ENCODE peak calls at places on chromosomes 12 and 14, in six cellular contexts. One of them, this sample, is unnamed.

GRCh38 chr14:33555710-33556350 is 395.0 kb downstream of the EGLN3 start:
- DNase-seq in esophagus muscularis mucosa: no peak
- DNase-seq in Karpas-422: no peak
- DNase-seq in lung: no peak
- DNase-seq in left ventricle myocardium inferior: no peak
- DNase-seq in A549: no peak
- DNase-seq in this sample: no peak

GRCh38 chr12:71201136-71201679 is 43.4 kb upstream of the TSPAN8 start:
- DNase-seq in left ventricle myocardium inferior: no peak
- DNase-seq in Karpas-422: no peak
- DNase-seq in A549: no peak
- DNase-seq in lung: no peak
- DNase-seq in esophagus muscularis mucosa: no peak
- DNase-seq in this sample: no peak

GRCh38 chr12:20011200-20011599 is 357.1 kb upstream of the PDE3A start:
- DNase-seq in esophagus muscularis mucosa: no peak
- DNase-seq in left ventricle myocardium inferior: no peak
- DNase-seq in A549: no peak
- DNase-seq in lung: peak
- DNase-seq in Karpas-422: no peak
- DNase-seq in this sample: no peak

GRCh38 chr14:53924754-53925153 is 31.9 kb downstream of the BMP4 start:
- DNase-seq in left ventricle myocardium inferior: no peak
- DNase-seq in Karpas-422: no peak
- DNase-seq in A549: peak
- DNase-seq in esophagus muscularis mucosa: no peak
- DNase-seq in lung: no peak
- DNase-seq in this sample: peak

GRCh38 chr14:54197369-54197768 is 199.4 kb upstream of the CDKN3 start:
- DNase-seq in left ventricle myocardium inferior: no peak
- DNase-seq in lung: no peak
- DNase-seq in A549: no peak
- DNase-seq in Karpas-422: no peak
- DNase-seq in esophagus muscularis mucosa: no peak
- DNase-seq in this sample: no peak

GRCh38 chr12:43917896-43918295 is 82.0 kb downstream of the TMEM117 start:
- DNase-seq in A549: no peak
- DNase-seq in left ventricle myocardium inferior: no peak
- DNase-seq in lung: no peak
- DNase-seq in Karpas-422: no peak
- DNase-seq in esophagus muscularis mucosa: no peak
- DNase-seq in this sample: no peak

GRCh38 chr14:76773188-76773885 is 12.1 kb downstream of the VASH1 start:
- DNase-seq in Karpas-422: no peak
- DNase-seq in A549: peak
- DNase-seq in left ventricle myocardium inferior: peak
- DNase-seq in lung: peak
- DNase-seq in esophagus muscularis mucosa: no peak
- DNase-seq in this sample: peak

GRCh38 chr12:58393152-58393551 is 451.8 kb downstream of the ATP23 start:
- DNase-seq in esophagus muscularis mucosa: no peak
- DNase-seq in A549: no peak
- DNase-seq in lung: no peak
- DNase-seq in Karpas-422: no peak
- DNase-seq in left ventricle myocardium inferior: no peak
- DNase-seq in this sample: no peak

GRCh38 chr14:49769171-49769570 is 1.2 kb downstream of the KLHDC2 start:
- DNase-seq in left ventricle myocardium inferior: no peak
- DNase-seq in Karpas-422: peak
- DNase-seq in esophagus muscularis mucosa: no peak
- DNase-seq in A549: no peak
- DNase-seq in lung: peak
- DNase-seq in this sample: peak

GRCh38 chr12:6367969-6368892 is 7.1 kb downstream of the SCNN1A start:
- DNase-seq in A549: no peak
- DNase-seq in left ventricle myocardium inferior: no peak
- DNase-seq in lung: no peak
- DNase-seq in Karpas-422: peak
- DNase-seq in esophagus muscularis mucosa: no peak
- DNase-seq in this sample: no peak

GRCh38 chr12:92030618-92031017 is 115.0 kb downstream of the BTG1 start:
- DNase-seq in Karpas-422: no peak
- DNase-seq in esophagus muscularis mucosa: no peak
- DNase-seq in lung: peak
- DNase-seq in A549: no peak
- DNase-seq in left ventricle myocardium inferior: no peak
- DNase-seq in this sample: no peak

GRCh38 chr12:83933615-83934014 is 979.0 kb downstream of the SLC6A15 start:
- DNase-seq in lung: no peak
- DNase-seq in Karpas-422: no peak
- DNase-seq in esophagus muscularis mucosa: no peak
- DNase-seq in A549: no peak
- DNase-seq in left ventricle myocardium inferior: no peak
- DNase-seq in this sample: no peak

GRCh38 chr14:25381498-25381897 is 331.6 kb upstream of the STXBP6 start:
- DNase-seq in left ventricle myocardium inferior: no peak
- DNase-seq in A549: no peak
- DNase-seq in lung: no peak
- DNase-seq in Karpas-422: peak
- DNase-seq in esophagus muscularis mucosa: no peak
- DNase-seq in this sample: no peak

GRCh38 chr14:90419200-90419599 is 22.4 kb downstream of the CALM1 start:
- DNase-seq in left ventricle myocardium inferior: peak
- DNase-seq in Karpas-422: no peak
- DNase-seq in esophagus muscularis mucosa: peak
- DNase-seq in A549: peak
- DNase-seq in lung: peak
- DNase-seq in this sample: peak

GRCh38 chr12:132189378-132190011 is 45.2 kb downstream of the NOC4L start:
- DNase-seq in esophagus muscularis mucosa: peak
- DNase-seq in left ventricle myocardium inferior: peak
- DNase-seq in Karpas-422: peak
- DNase-seq in A549: peak
- DNase-seq in lung: peak
- DNase-seq in this sample: peak

DNA sequence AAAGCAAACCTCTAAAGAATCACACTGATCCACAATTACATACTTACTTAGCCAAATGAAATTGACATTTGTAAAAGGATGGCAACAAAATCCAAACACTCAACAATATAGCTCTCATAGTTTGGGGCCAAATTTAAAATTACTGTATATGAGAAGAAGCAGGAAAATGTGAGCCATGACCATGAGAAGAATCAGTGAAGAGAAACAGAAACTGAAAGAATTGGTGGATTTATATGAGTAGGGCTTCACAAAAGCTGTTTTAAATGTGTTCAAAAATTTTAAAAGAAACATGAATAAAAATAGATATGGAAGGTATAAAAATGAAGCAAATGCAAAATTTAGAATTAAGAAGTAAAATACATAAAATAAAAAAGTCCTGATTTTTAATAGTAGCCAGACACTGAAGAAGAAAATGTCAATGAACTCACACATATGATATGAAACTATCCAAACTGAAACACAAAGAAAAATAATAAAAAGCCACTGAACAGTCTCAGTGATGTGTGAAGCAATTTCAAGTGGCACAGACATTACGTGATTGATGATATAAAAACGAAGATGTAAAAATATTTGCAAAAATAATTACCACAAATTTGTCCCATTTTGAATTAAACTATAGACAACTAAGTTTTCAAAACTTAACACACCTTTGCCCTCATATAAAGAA is 87.9 kb upstream of the MDGA2 start:
- DNase-seq in left ventricle myocardium inferior: no peak
- DNase-seq in esophagus muscularis mucosa: no peak
- DNase-seq in A549: no peak
- DNase-seq in Karpas-422: no peak
- DNase-seq in lung: no peak
- DNase-seq in this sample: no peak
- H3K4me3 ChIP-seq in left ventricle myocardium inferior: no peak
- H3K4me3 ChIP-seq in esophagus muscularis mucosa: no peak
- H3K4me3 ChIP-seq in A549: no peak
- H3K4me3 ChIP-seq in Karpas-422: no peak
- H3K4me3 ChIP-seq in lung: no peak
- H3K4me3 ChIP-seq in this sample: no peak

GRCh38 chr12:55806982-55807381 is 10.5 kb downstream of the SARNP start:
- DNase-seq in left ventricle myocardium inferior: no peak
- DNase-seq in lung: no peak
- DNase-seq in A549: no peak
- DNase-seq in esophagus muscularis mucosa: no peak
- DNase-seq in Karpas-422: no peak
- DNase-seq in this sample: no peak

GRCh38 chr12:55814257-55814656 is 3.3 kb downstream of the SARNP start:
- DNase-seq in A549: no peak
- DNase-seq in Karpas-422: no peak
- DNase-seq in lung: no peak
- DNase-seq in esophagus muscularis mucosa: no peak
- DNase-seq in left ventricle myocardium inferior: no peak
- DNase-seq in this sample: no peak

GRCh38 chr12:55812088-55812487 is 5.4 kb downstream of the SARNP start:
- DNase-seq in Karpas-422: no peak
- DNase-seq in lung: no peak
- DNase-seq in esophagus muscularis mucosa: no peak
- DNase-seq in A549: no peak
- DNase-seq in left ventricle myocardium inferior: no peak
- DNase-seq in this sample: no peak

DNA sequence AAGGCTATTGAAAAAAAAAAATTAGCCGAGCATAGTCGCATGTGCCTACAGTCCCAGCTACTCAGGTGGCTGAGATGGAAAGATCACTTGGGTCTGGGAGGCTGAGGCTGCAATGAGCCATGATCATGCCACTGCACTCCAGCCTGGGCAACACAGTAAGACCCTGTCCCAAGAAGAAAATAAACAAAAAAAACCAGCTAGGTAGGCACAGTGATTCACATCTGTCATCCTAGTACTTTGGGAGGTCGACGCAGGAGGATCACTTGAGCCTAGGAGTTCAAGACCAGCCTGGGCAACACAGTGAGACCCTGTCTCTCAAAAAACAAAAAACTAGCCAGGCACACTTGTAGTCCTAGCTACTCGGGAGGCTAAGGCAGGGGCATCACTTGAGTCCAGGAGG is 8.2 kb downstream of the SARNP start:
- DNase-seq in lung: no peak
- DNase-seq in Karpas-422: no peak
- DNase-seq in A549: no peak
- DNase-seq in esophagus muscularis mucosa: no peak
- DNase-seq in left ventricle myocardium inferior: no peak
- DNase-seq in this sample: no peak
- H3K4me3 ChIP-seq in lung: no peak
- H3K4me3 ChIP-seq in Karpas-422: no peak
- H3K4me3 ChIP-seq in A549: no peak
- H3K4me3 ChIP-seq in esophagus muscularis mucosa: no peak
- H3K4me3 ChIP-seq in left ventricle myocardium inferior: no peak
- H3K4me3 ChIP-seq in this sample: no peak

DNA sequence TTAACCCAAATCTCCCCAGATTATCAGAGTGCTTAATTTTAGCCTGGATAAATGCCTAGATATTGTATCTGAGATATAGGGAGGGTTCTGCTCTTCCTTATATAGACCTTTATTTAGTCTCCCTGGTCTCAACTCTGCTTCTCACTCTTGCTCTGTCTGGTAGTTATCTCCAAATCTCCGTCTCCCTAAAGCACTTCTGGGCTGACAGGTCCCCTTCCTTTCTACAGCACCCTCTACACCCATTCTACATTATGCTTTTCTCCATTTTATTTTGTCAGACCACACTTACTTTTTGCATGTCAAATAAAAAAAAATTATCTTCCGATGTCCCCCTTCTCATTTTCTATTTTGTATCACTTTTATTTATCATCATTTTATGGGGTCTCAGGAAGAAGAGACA is 2.0 kb upstream of the ERC1 start:
- DNase-seq in left ventricle myocardium inferior: no peak
- DNase-seq in Karpas-422: no peak
- DNase-seq in A549: no peak
- DNase-seq in esophagus muscularis mucosa: no peak
- DNase-seq in lung: no peak
- DNase-seq in this sample: no peak
- H3K4me3 ChIP-seq in left ventricle myocardium inferior: peak
- H3K4me3 ChIP-seq in Karpas-422: no peak
- H3K4me3 ChIP-seq in A549: peak
- H3K4me3 ChIP-seq in esophagus muscularis mucosa: peak
- H3K4me3 ChIP-seq in lung: no peak
- H3K4me3 ChIP-seq in this sample: no peak

DNA sequence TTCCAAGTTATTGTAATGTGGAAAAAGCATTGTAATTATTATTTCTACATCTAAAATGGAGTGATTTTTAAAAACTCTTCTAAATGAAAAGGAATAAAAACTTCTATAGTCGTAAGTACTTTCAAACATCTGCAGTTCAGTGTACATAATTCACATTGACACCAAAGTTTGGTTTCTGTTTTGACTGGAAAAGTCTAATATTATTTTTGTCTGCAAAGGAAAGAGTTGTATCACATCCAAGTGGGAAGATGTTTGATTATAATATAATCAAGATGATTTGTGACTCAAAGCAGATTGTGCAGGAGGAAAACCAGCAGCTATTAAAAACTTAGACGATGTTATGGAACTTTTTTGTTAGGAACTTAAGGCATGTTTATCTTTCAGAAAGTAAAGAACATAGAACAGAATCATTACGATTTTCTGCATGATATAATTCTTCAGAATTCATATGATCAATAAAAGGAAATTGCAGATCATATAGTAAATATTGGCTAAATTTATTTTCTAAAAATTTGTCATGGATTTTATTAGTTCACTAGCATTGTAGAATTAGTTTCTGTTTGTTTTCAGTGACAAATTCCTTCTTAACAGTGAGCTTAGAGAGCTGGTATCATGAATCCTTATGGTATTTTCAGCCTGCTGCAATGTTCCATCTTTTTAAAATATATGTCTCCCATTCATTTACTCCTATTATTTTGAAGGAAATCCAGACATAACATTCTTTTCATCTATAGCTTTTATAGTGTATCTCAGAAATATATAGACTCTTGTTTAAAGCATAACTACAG is 145.8 kb downstream of the MIPOL1 start:
- DNase-seq in lung: no peak
- DNase-seq in A549: no peak
- DNase-seq in Karpas-422: no peak
- DNase-seq in esophagus muscularis mucosa: no peak
- DNase-seq in left ventricle myocardium inferior: no peak
- DNase-seq in this sample: peak
- H3K4me3 ChIP-seq in lung: no peak
- H3K4me3 ChIP-seq in A549: no peak
- H3K4me3 ChIP-seq in Karpas-422: no peak
- H3K4me3 ChIP-seq in esophagus muscularis mucosa: no peak
- H3K4me3 ChIP-seq in left ventricle myocardium inferior: no peak
- H3K4me3 ChIP-seq in this sample: no peak